ENCODE peak calls at places on chromosomes 2 and 18, in ten cellular contexts. T is endothelial cell of umbilical vein, L is suprapubic skin, J is upper lobe of left lung, D is sigmoid colon, R is GM12878, V is spleen, A is SK-N-SH, U is transverse colon, N is breast epithelium. S is an unnamed sample.

GRCh38 chr18:61753373-61753772 is 139.4 kb downstream of the RNF152 start:
- DNase-seq in T (no peak), U (no peak), V (no peak), N (no peak), A (no peak), D (no peak), R (no peak), L (no peak), J (no peak), S (no peak)

GRCh38 chr18:79447703-79448367 is 52.1 kb downstream of the NFATC1 start:
- DNase-seq in U (no peak), D (no peak), V (no peak), A (no peak), J (no peak), L (no peak), R (no peak), N (no peak), T (no peak), S (no peak)

GRCh38 chr2:239298126-239298804 is 102.6 kb downstream of the HDAC4 start:
- DNase-seq in J (peak; percentile 29), D (peak; percentile 71), T (no peak), L (peak; percentile 48), V (peak; percentile 79), N (no peak), U (peak; percentile 34), R (no peak), A (no peak), S (no peak)

GRCh38 chr18:54949588-54949987 is 9.7 kb downstream of the CCDC68 start:
- DNase-seq in V (no peak), J (no peak), D (no peak), A (no peak), R (no peak), T (no peak), N (no peak), L (no peak), U (no peak), S (no peak)

GRCh38 chr2:220499281-220499680 is 871.9 kb downstream of the SLC4A3 start:
- DNase-seq in D (no peak), N (no peak), U (no peak), L (no peak), J (no peak), A (no peak), T (no peak), V (no peak), R (no peak), S (no peak)

GRCh38 chr2:46632349-46632748 is 153.0 kb downstream of the TMEM247 start:
- DNase-seq in R (no peak), V (no peak), D (no peak), A (peak; percentile 56), L (no peak), N (no peak), U (no peak), T (peak; percentile 79), J (no peak), S (no peak)

GRCh38 chr2:27306657-27307544 is 1.3 kb downstream of the UCN start:
- DNase-seq in R (no peak), L (no peak), U (no peak), A (peak; percentile 75), V (peak; percentile 74), T (no peak), J (no peak), D (no peak), N (no peak), S (no peak)

GRCh38 chr2:12131975-12132374 is 385.5 kb downstream of the LPIN1 start:
- DNase-seq in J (no peak), D (no peak), V (no peak), T (no peak), R (no peak), U (no peak), L (no peak), A (no peak), N (no peak), S (no peak)

GRCh38 chr2:166092889-166093288 is 34.9 kb downstream of the SCN1A start:
- DNase-seq in A (no peak), N (no peak), L (no peak), T (peak; percentile 95), V (no peak), D (no peak), R (no peak), U (no peak), J (no peak), S (no peak)

GRCh38 chr2:127359520-127359919 is 28.3 kb downstream of the MAP3K2 start:
- DNase-seq in V (no peak), R (no peak), T (no peak), J (no peak), N (no peak), A (no peak), L (no peak), D (no peak), U (no peak), S (no peak)

GRCh38 chr18:499351-500229 is 911 bp downstream of the COLEC12 start:
- DNase-seq in T (peak; percentile 57), N (no peak), L (no peak), R (no peak), D (peak; percentile 65), V (no peak), J (peak; percentile 41), U (no peak), A (peak; percentile 87), S (no peak)

DNA sequence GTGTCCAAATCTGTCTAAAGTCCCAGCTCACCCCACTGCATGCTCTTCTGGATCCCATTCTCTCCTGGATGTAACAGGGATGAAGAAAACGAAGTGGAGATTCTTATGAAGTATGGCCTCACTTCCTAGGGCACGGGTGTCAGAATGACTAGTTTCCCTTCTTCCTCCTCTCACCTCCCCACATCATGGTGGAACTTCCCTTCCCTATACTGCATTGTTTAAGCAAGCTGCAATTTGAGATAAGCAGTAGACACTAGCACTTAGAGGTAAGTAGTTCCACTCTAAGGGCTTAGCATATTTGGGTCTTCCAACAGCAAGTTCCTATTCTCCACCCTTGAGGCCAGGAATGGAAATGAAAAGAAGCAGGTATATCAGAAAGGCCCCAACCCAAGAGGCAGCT is 29.7 kb downstream of the SLC4A5 start:
- DNase-seq in V (no peak), T (no peak), R (no peak), L (no peak), J (no peak), A (no peak), U (no peak), N (no peak), D (no peak), S (no peak)
- TF ChIP-seq POLR2AphosphoS5 in V (no peak), T (no peak), R (no peak), L (no peak), J (no peak), A (no peak), U (no peak), N (no peak), D (no peak), S (no peak)

GRCh38 chr18:60377778-60378469 is 5.3 kb upstream of the MC4R start:
- DNase-seq in D (no peak), A (no peak), N (no peak), L (no peak), V (no peak), T (no peak), U (no peak), R (no peak), J (no peak), S (no peak)

GRCh38 chr18:60372141-60372540 is 434 bp downstream of the MC4R start:
- DNase-seq in L (no peak), U (no peak), T (no peak), J (no peak), V (no peak), R (no peak), D (no peak), A (no peak), N (no peak), S (no peak)

DNA sequence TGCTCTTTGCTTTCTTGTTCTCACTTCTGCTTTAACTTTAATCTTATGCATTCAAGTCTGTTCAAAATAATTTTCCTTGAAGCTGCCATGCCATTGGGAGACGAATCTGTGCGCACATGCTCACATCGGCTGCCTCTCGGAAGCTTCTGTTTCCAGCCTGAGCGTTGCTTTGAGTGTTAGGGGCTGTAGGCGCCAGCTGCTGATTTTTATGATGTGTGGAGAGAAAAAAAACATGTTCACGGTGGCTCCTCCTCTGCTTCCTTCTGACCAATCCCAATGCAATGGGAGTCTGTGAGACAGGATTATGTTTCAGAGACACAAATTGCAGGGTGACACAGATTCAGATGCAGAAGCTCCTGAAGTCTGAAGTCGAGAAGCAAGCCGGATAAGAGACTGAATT is at the start of gene MC4R:
- DNase-seq in N (no peak), L (no peak), A (peak; percentile 77), V (no peak), J (peak; percentile 34), T (no peak), R (no peak), U (peak; percentile 17), D (no peak), S (no peak)
- H3K4me3 ChIP-seq in N (peak within 1 kb of the TSS; percentile 41), L (peak within 1 kb of the TSS; percentile 11), A (peak within 1 kb of the TSS; percentile 45), V (no peak within 1 kb of the TSS), J (no peak within 1 kb of the TSS), T (no peak within 1 kb of the TSS), R (no peak within 1 kb of the TSS), U (peak within 1 kb of the TSS; percentile 3), D (no peak within 1 kb of the TSS), S (no peak within 1 kb of the TSS)

DNA sequence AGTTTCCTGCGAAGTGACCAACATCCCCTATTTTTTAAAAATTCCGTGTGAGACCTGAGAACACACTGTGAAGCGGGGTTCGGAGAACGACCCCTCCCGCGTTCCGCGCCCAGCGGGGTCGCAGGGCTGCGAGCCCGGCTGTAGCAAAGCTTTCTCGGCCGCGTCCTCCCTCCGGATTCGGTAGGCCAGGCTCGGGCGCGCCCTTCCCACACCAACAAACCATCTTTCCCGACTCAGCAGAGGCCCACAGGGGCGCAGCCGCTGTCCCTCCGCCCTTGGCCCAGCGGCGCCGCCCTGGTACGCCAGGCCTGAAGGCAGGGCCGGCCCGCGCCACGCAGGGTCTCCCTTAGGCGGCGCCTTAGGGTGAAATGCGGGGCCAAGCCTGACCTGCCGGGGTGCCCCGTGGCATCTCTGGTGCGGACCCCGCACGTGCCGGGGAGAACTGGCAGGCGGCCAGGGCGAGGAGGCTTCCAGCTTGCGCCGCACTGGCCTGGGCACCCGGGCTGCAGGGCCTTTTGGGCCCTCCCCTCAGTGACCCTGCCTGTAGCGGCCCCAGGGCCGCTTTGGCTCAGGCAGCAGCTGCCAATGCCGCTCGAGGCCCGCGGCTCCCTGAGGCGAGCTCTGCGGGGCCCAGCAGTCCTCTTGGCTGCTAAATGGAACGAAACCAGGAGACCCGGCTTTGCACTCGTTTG is 8.3 kb downstream of the OTX1 start:
- DNase-seq in U (peak; percentile 9), T (no peak), L (no peak), A (peak; percentile 68), J (no peak), D (peak; percentile 61), N (no peak), R (no peak), V (no peak), S (no peak)
- TF ChIP-seq POLR2AphosphoS5 in U (peak; percentile 75), T (no peak), L (no peak), A (no peak), J (no peak), D (peak; percentile 58), N (peak; percentile 32), R (no peak), V (peak; percentile 77), S (no peak)

DNA sequence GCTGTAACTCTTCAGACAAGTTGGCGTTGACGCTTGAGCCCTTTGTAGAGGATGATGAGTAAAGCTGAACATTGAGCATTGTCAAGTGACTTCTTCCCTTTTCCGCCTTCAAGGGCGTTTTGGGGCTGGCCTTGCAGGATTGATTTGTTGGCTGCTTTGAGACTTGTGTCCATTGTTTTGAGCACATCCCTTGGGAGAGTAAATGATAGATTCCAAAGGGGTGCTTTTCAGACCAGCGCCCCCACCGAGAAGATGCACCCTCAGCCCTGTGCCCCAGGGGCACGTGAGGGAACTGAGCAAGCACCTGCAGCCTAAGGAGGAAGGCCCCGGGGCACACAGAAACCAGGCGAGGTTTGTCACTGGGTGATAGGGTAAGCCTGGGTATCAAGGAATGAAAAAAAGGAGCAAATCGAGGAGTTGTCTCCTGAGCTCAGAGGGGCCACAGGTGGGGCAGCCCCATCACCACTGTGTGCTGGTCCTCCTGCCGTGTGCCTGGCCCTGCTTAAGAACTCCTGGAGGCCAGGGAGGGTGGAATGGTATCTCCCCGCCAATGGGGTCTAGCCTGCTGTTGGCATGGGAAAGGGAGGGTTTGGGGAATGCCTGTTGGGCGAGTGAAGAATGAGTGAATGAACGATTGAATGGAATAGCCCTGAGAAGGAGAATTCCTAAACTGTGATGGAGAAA is 64.0 kb downstream of the RAB31 start:
- DNase-seq in L (no peak), T (no peak), U (no peak), D (no peak), N (no peak), A (no peak), R (no peak), V (no peak), J (peak; percentile 44), S (peak; percentile 66)
- H3K4me3 ChIP-seq in L (no peak overlapping the region), T (no peak overlapping the region), U (no peak overlapping the region), D (no peak overlapping the region), N (no peak overlapping the region), A (no peak overlapping the region), R (no peak overlapping the region), V (no peak overlapping the region), J (no peak overlapping the region), S (no peak overlapping the region)